ENCODE peak calls at places on chromosomes 7 and 10, in seven cellular contexts. T is amniotic stem cell, E is T-cell, N is WTC11, S is germinal center, D is fibroblast of lung, L is posterior cingulate gyrus. F is an unnamed sample.

GRCh38 chr10:99341860-99342517 is 12.8 kb downstream of the CNNM1 start:
- DNase-seq in T (no peak), E (no peak), N (no peak), S (no peak), D (peak), L (no peak), F (no peak)

GRCh38 chr7:157520249-157520648 is 183.4 kb downstream of the DNAJB6 start:
- DNase-seq in T (no peak), E (no peak), N (peak), S (no peak), D (no peak), L (no peak), F (no peak)

GRCh38 chr7:5630670-5631069 is 150.8 kb downstream of the RNF216 start:
- DNase-seq in T (no peak), E (peak), N (no peak), S (no peak), D (no peak), L (no peak), F (no peak)

GRCh38 chr7:117775826-117776623 is 97.2 kb downstream of the CTTNBP2 start:
- DNase-seq in T (no peak), E (no peak), N (no peak), S (no peak), D (no peak), L (no peak), F (no peak)

GRCh38 chr10:62993121-62993520 is 140.0 kb upstream of the NRBF2 start:
- DNase-seq in T (no peak), E (no peak), N (no peak), S (no peak), D (peak), L (no peak), F (no peak)

GRCh38 chr10:124253006-124253405 is 159.6 kb upstream of the CHST15 start:
- DNase-seq in T (no peak), E (no peak), N (no peak), S (no peak), D (no peak), L (no peak), F (no peak)

GRCh38 chr7:129952164-129952652 is 552 bp downstream of the UBE2H start:
- DNase-seq in T (no peak), E (no peak), N (no peak), S (peak), D (no peak), L (peak), F (peak)

GRCh38 chr7:17690030-17690429 is 250.3 kb downstream of the SNX13 start:
- DNase-seq in T (peak), E (no peak), N (no peak), S (no peak), D (peak), L (no peak), F (no peak)

GRCh38 chr7:158044156-158044823 is 543.3 kb downstream of the PTPRN2 start:
- DNase-seq in T (no peak), E (no peak), N (no peak), S (no peak), D (no peak), L (no peak), F (no peak)

GRCh38 chr10:27742195-27742925 is 3.3 kb downstream of the MKX start:
- DNase-seq in T (peak), E (peak), N (peak), S (peak), D (peak), L (peak), F (peak)

GRCh38 chr10:42482411-42482810 is 156.0 kb downstream of the ZNF33B start:
- DNase-seq in T (no peak), E (no peak), N (no peak), S (no peak), D (no peak), L (no peak), F (no peak)

GRCh38 chr7:140275069-140275961 is 98.5 kb upstream of the KDM7A start:
- DNase-seq in T (no peak), E (no peak), N (no peak), S (no peak), D (peak), L (no peak), F (no peak)

GRCh38 chr10:97589479-97589878 is at the start of gene C10orf62:
- DNase-seq in T (no peak), E (no peak), N (no peak), S (no peak), D (no peak), L (no peak), F (no peak)